ENCODE peak calls at places on chromosomes 6 and 20, in four cellular contexts. Q is SIG-M5; V is EH; L is stimulated activated CD8-positive, alpha-beta memory T cell treated with anti-CD3 and anti-CD28 coated beads, Interleukin-4, amount 100 ng/mL, for 48 hours. R is an unnamed sample.

GRCh38 chr6:157885211-157885788 is 62.3 kb downstream of the SNX9 start:
- DNase-seq in Q (no peak), V (no peak), L (peak), R (peak)

GRCh38 chr6:56349196-56349595 is 101.8 kb upstream of the COL21A1 start:
- DNase-seq in Q (no peak), V (peak), L (no peak), R (no peak)

GRCh38 chr20:43953919-43954617 is 39.4 kb downstream of the TOX2 start:
- DNase-seq in Q (no peak), V (peak), L (no peak), R (no peak)

GRCh38 chr6:34484899-34485298 is 19.0 kb downstream of the PACSIN1 start:
- DNase-seq in Q (no peak), V (no peak), L (peak), R (peak)

GRCh38 chr20:57987659-57988058 is 240.8 kb downstream of the ANKRD60 start:
- DNase-seq in Q (no peak), V (no peak), L (no peak), R (no peak)

GRCh38 chr20:62569615-62570014 is 72.7 kb upstream of the SLCO4A1 start:
- DNase-seq in Q (no peak), V (no peak), L (no peak), R (no peak)

GRCh38 chr6:44298055-44298803 is 14.9 kb downstream of the AARS2 start:
- DNase-seq in Q (no peak), V (no peak), L (no peak), R (peak)

GRCh38 chr6:43171284-43172126 is 436 bp downstream of the SRF start:
- DNase-seq in Q (no peak), V (peak), L (peak), R (peak)

GRCh38 chr6:113102761-113103160 is 754.4 kb upstream of the MARCKS start:
- DNase-seq in Q (no peak), V (peak), L (no peak), R (no peak)

GRCh38 chr6:149566372-149567193 is at the start of gene GINM1:
- DNase-seq in Q (no peak), V (peak), L (peak), R (peak)

GRCh38 chr20:4065405-4065841 is 50.1 kb upstream of the RNF24 start:
- DNase-seq in Q (peak), V (peak), L (no peak), R (no peak)

GRCh38 chr6:167998206-167998605 is 735 bp downstream of the KIF25 start:
- DNase-seq in Q (no peak), V (no peak), L (no peak), R (no peak)

GRCh38 chr6:156969233-156969632 is 192.1 kb downstream of the ARID1B start:
- DNase-seq in Q (no peak), V (no peak), L (no peak), R (no peak)

GRCh38 chr6:79432726-79433125 is 104.5 kb downstream of the LCA5 start:
- DNase-seq in Q (no peak), V (no peak), L (no peak), R (no peak)

GRCh38 chr6:34189806-34190503 is 44.1 kb upstream of the GRM4 start:
- DNase-seq in Q (peak), V (no peak), L (peak), R (peak)

GRCh38 chr6:38776515-38776914 is 61.4 kb downstream of the DNAH8 start:
- DNase-seq in Q (no peak), V (peak), L (no peak), R (no peak)

GRCh38 chr6:113642714-113643442 is 214.3 kb upstream of the MARCKS start:
- DNase-seq in Q (no peak), V (peak), L (no peak), R (no peak)

R was measured in activated effector memory CD4-positive, alpha-beta T cell treated with anti-CD3 and anti-CD28 coated beads, Interleukin-2, amount 50 U/mL, for 16 hours.